ENCODE peak calls at places on chromosome 11, in four cellular contexts. N, Y, S and M are unnamed samples.

GRCh38 chr11:68936676-68937620 is 33.3 kb downstream of the IGHMBP2 start:
- DNase-seq in Y (no peak), S (no peak), N (no peak), M (no peak)

GRCh38 chr11:92764128-92764527 is 205.3 kb upstream of the MTNR1B start:
- DNase-seq in Y (no peak), N (no peak), S (no peak), M (no peak)

GRCh38 chr11:69888671-69889076 is 69.5 kb upstream of the FGF3 start:
- DNase-seq in Y (no peak), N (peak), S (peak), M (peak)

GRCh38 chr11:74288161-74288560 is 23.3 kb downstream of the P4HA3 start:
- DNase-seq in S (no peak), Y (no peak), N (no peak), M (no peak)

GRCh38 chr11:102617491-102618026 is 7.6 kb downstream of the MMP20 start:
- DNase-seq in Y (no peak), S (no peak), N (no peak), M (no peak)

GRCh38 chr11:65121447-65121864 is 478 bp downstream of the FAU start:
- DNase-seq in N (no peak), Y (no peak), S (peak), M (no peak)

GRCh38 chr11:3202305-3202704 is 16.3 kb downstream of the MRGPRG start:
- DNase-seq in N (no peak), S (no peak), Y (no peak), M (no peak)

GRCh38 chr11:11372461-11372860 is 19.4 kb upstream of the CSNK2A3 start:
- DNase-seq in S (no peak), N (no peak), Y (no peak), M (no peak)

GRCh38 chr11:60396790-60397189 is 531 bp downstream of the MS4A14 start:
- DNase-seq in N (no peak), S (no peak), Y (peak), M (no peak)

GRCh38 chr11:18229501-18229900 is 7.1 kb downstream of the SAA4 start:
- DNase-seq in N (no peak), Y (peak), S (no peak), M (no peak)

GRCh38 chr11:40293655-40294342 is 1165.7 kb downstream of the LRRC4C start:
- DNase-seq in Y (peak), S (peak), N (peak), M (peak)

GRCh38 chr11:11742486-11742885 is 99.3 kb upstream of the USP47 start:
- DNase-seq in Y (no peak), S (no peak), N (no peak), M (no peak)

GRCh38 chr11:75277211-75277805 is 36.7 kb downstream of the TPBGL start:
- DNase-seq in N (no peak), Y (no peak), S (no peak), M (no peak)

GRCh38 chr11:111438168-111438567 is 59.1 kb upstream of the POU2AF1 start:
- DNase-seq in S (no peak), N (no peak), Y (no peak), M (no peak)
- TF ChIP-seq ETV6 in S (no peak), N (no peak), Y (no peak), M (no peak)

GRCh38 chr11:86358720-86359119 is 16.0 kb upstream of the CCDC81 start:
- DNase-seq in Y (no peak), N (no peak), S (no peak), M (no peak)
- TF ChIP-seq ETV6 in Y (no peak), N (no peak), S (no peak), M (no peak)

GRCh38 chr11:26149585-26149984 is 182.3 kb upstream of the ANO3 start:
- DNase-seq in S (no peak), Y (no peak), N (no peak), M (no peak)
- TF ChIP-seq ETV6 in S (no peak), Y (no peak), N (no peak), M (no peak)

GRCh38 chr11:47495856-47496217 is 46.9 kb upstream of the RAPSN start:
- DNase-seq in S (no peak), Y (no peak), N (no peak), M (no peak)
- TF ChIP-seq ETV6 in S (no peak), Y (no peak), N (no peak), M (no peak)

GRCh38 chr11:1918436-1919315 is 827 bp upstream of the TNNT3 start:
- DNase-seq in Y (no peak), N (no peak), S (no peak), M (no peak)
- TF ChIP-seq ETV6 in Y (no peak), N (no peak), S (no peak), M (no peak)

DNA sequence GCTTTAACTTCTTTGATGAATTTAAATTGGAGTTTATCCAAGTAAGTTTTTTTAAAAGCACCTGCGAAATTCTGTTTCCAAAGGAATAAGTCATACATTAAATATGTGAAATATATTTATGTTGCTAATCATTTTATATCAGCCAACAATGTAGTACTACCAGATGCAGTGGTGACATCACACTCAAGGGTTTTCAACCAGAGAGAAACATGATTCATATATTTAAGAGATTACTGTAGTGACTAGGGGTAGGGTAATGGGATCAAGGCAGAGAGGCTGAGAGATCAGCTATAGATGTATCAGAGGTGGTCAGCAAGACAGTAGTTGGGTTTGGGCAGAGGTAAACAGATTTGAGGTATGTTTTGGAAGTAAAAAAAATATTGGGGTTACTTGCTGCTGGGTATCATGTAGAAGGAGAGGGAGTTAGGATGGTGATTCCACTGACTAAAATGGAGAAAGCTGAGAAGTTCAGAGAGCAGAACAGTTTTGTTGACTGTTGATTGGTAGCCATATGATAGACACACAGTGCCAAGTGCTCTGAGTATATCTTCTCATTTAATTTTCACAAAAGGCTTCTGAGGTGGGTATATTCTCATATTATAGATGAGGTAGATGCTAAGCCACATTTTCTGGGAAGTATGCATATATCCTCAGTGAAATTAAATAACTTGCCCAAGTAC is 39.4 kb downstream of the CEP57 start:
- DNase-seq in Y (no peak), S (peak), N (no peak), M (no peak)
- TF ChIP-seq ETV6 in Y (no peak), S (no peak), N (no peak), M (no peak)

GRCh38 chr11:27977527-27977926 is 130.4 kb downstream of the KIF18A start:
- DNase-seq in N (no peak), S (no peak), Y (no peak), M (no peak)

GRCh38 chr11:27976262-27976661 is 131.7 kb downstream of the KIF18A start:
- DNase-seq in N (no peak), Y (no peak), S (no peak), M (no peak)

GRCh38 chr11:27972432-27973170 is 135.4 kb downstream of the KIF18A start:
- DNase-seq in Y (no peak), S (no peak), N (no peak), M (no peak)

GRCh38 chr11:27973851-27974536 is 134.0 kb downstream of the KIF18A start:
- DNase-seq in S (no peak), Y (no peak), N (no peak), M (no peak)

DNA sequence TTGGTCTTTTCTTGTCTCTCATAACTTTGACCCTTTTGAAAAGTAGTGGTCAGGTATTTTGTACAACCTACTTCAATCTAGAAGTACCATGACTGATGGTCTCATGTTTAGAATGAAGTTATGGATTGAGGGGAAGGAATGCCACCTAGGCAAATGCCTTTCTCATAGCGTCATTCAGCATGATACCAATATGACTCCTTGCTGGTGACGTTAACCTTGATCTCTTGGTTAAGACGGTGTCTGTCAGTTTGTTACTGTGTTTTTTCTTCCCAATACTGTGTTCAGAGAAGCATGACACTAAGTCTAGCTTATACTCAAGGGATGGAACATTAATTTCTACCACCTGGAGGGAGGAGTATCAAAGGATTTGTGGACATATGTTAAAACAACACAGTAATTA is 130.9 kb downstream of the KIF18A start:
- DNase-seq in S (no peak), Y (no peak), N (no peak), M (no peak)
- TF ChIP-seq ETV6 in S (no peak), Y (no peak), N (no peak), M (no peak)

GRCh38 chr11:88352139-88352538 is 14.6 kb upstream of the CTSC start:
- DNase-seq in S (no peak), Y (no peak), N (no peak), M (no peak)
- TF ChIP-seq ETV6 in S (no peak), Y (no peak), N (no peak), M (no peak)

GRCh38 chr11:126993599-126993998 is 7.0 kb downstream of the KIRREL3 start:
- DNase-seq in Y (no peak), S (no peak), N (no peak), M (no peak)

GRCh38 chr11:126992804-126993111 is 7.8 kb downstream of the KIRREL3 start:
- DNase-seq in N (no peak), S (no peak), Y (no peak), M (no peak)

GRCh38 chr11:126990716-126991480 is 9.7 kb downstream of the KIRREL3 start:
- DNase-seq in S (no peak), Y (no peak), N (no peak), M (no peak)

GRCh38 chr11:126991596-126991995 is 9.0 kb downstream of the KIRREL3 start:
- DNase-seq in S (no peak), Y (no peak), N (no peak), M (no peak)

GRCh38 chr11:126992065-126992803 is 8.3 kb downstream of the KIRREL3 start:
- DNase-seq in N (no peak), Y (no peak), S (no peak), M (no peak)
- TF ChIP-seq ETV6 in N (no peak), Y (no peak), S (no peak), M (no peak)

DNA sequence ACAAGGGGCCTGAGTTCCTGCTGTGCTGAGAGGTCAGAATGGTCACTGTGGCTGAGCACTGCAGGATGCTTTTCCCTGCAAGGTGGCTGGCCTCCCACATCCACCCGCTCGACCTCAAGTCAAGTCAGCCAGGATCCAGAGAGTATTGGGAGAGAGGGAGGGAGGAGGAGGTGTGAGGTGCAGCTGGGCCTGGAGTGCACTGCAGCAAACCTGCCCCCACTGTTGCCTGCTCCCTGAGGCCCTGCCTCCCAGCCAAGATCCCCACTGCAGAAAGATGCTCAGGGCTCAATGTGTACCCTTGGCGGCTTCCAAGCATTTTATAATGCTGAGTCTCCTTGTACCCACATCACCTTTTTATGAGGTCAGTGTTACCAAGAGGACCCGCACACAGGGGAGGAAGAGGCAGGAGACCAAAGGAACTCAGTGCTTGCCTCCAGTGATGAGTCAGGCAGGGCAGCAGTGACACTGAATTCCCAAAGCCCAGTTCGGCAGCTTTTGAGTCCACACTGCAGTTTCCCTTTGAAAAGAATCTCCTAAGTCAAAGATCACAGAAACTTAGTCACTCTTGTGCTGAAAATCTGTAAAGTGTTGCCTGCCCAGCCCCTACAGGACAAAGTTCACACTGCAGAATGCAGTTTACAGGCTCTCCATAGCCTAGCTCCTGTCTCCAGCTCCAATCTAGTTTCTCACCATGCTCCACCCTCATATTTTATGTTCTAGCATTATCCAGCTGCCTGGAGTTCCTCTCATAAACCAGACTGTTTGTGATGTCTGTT is 3.1 kb downstream of the ENDOD1 start:
- DNase-seq in N (peak), S (peak), Y (no peak), M (no peak)
- TF ChIP-seq ETV6 in N (no peak), S (no peak), Y (no peak), M (no peak)